ENCODE peak calls at places on chromosomes 7 and 10, in eight cellular contexts. V is HCT116, C is HepG2, L is stomach, H is heart left ventricle, F is tibial nerve, K is GM12892, E is IMR-90. U is an unnamed sample.

GRCh38 chr10:132151951-132152505 is 34.7 kb upstream of the DPYSL4 start:
- DNase-seq in V (no peak), C (no peak), L (no peak), H (peak; percentile 40), F (no peak), K (no peak), E (no peak), U (no peak)

GRCh38 chr10:118585234-118585633 is 10.2 kb downstream of the PRLHR start:
- DNase-seq in V (no peak), C (no peak), L (no peak), H (no peak), F (no peak), K (no peak), E (no peak), U (no peak)

GRCh38 chr7:55157347-55158105 is 138.7 kb downstream of the EGFR start:
- DNase-seq in V (no peak), C (no peak), L (no peak), H (no peak), F (no peak), K (no peak), E (no peak), U (no peak)

GRCh38 chr10:23038172-23038571 is 57.2 kb upstream of the MSRB2 start:
- DNase-seq in V (no peak), C (no peak), L (no peak), H (no peak), F (no peak), K (no peak), E (no peak), U (no peak)

GRCh38 chr7:158885624-158886023 is 29.3 kb downstream of the DYNC2I1 start:
- DNase-seq in V (no peak), C (peak; percentile 12), L (no peak), H (no peak), F (no peak), K (no peak), E (peak; percentile 6), U (peak; percentile 21)

GRCh38 chr10:34403512-34403911 is 411.6 kb downstream of the PARD3 start:
- DNase-seq in V (no peak), C (no peak), L (no peak), H (no peak), F (no peak), K (no peak), E (peak; percentile 85), U (no peak)

GRCh38 chr7:110623436-110623835 is 467.5 kb upstream of the LRRN3 start:
- DNase-seq in V (no peak), C (no peak), L (no peak), H (no peak), F (no peak), K (no peak), E (no peak), U (no peak)

GRCh38 chr10:122122493-122122892 is 133.5 kb downstream of the TACC2 start:
- DNase-seq in V (no peak), C (no peak), L (no peak), H (no peak), F (no peak), K (no peak), E (no peak), U (no peak)

GRCh38 chr10:31595992-31596391 is 277.0 kb downstream of the ZEB1 start:
- DNase-seq in V (no peak), C (no peak), L (no peak), H (no peak), F (no peak), K (no peak), E (no peak), U (no peak)

GRCh38 chr7:46004965-46005364 is 83.9 kb upstream of the IGFBP3 start:
- DNase-seq in V (no peak), C (no peak), L (no peak), H (no peak), F (no peak), K (no peak), E (no peak), U (no peak)

GRCh38 chr7:47970750-47971149 is 8.7 kb downstream of the HUS1 start:
- DNase-seq in V (no peak), C (no peak), L (no peak), H (no peak), F (no peak), K (no peak), E (peak; percentile 27), U (peak; percentile 85)

GRCh38 chr10:5206799-5207198 is 10.2 kb downstream of the AKR1C4 start:
- DNase-seq in V (no peak), C (no peak), L (no peak), H (no peak), F (no peak), K (no peak), E (no peak), U (no peak)

GRCh38 chr7:81284576-81284975 is 365.7 kb upstream of the SEMA3C start:
- DNase-seq in V (peak; percentile 27), C (no peak), L (no peak), H (no peak), F (no peak), K (no peak), E (peak; percentile 81), U (peak; percentile 53)

GRCh38 chr7:33669251-33669670 is 236.1 kb upstream of the BMPER start:
- DNase-seq in V (no peak), C (peak; percentile 70), L (no peak), H (no peak), F (no peak), K (no peak), E (no peak), U (peak; percentile 93)

GRCh38 chr10:115092555-115093285 is 445 bp upstream of the ATRNL1 start:
- DNase-seq in V (no peak), C (no peak), L (no peak), H (peak; percentile 61), F (no peak), K (peak; percentile 51), E (peak; percentile 27), U (peak; percentile 22)

GRCh38 chr10:48199580-48200377 is 74.7 kb downstream of the FRMPD2 start:
- DNase-seq in V (no peak), C (no peak), L (no peak), H (no peak), F (peak; percentile 24), K (no peak), E (peak; percentile 63), U (no peak)

GRCh38 chr10:126840736-126841135 is 64.5 kb upstream of the DOCK1 start:
- DNase-seq in V (no peak), C (no peak), L (no peak), H (no peak), F (no peak), K (no peak), E (no peak), U (no peak)

GRCh38 chr10:83522881-83523386 is 616.4 kb upstream of the GHITM start:
- DNase-seq in V (no peak), C (no peak), L (no peak), H (peak; percentile 51), F (no peak), K (no peak), E (no peak), U (no peak)

GRCh38 chr10:131980757-131981428 is 830 bp downstream of the BNIP3 start:
- DNase-seq in V (no peak), C (peak; percentile 55), L (no peak), H (no peak), F (no peak), K (no peak), E (no peak), U (peak; percentile 35)

GRCh38 chr10:4775808-4776207 is 50.2 kb upstream of the AKR1E2 start:
- DNase-seq in V (no peak), C (no peak), L (no peak), H (no peak), F (no peak), K (no peak), E (peak; percentile 54), U (no peak)

GRCh38 chr10:15719899-15720634 is at the start of gene ITGA8:
- DNase-seq in V (no peak), C (no peak), L (no peak), H (peak; percentile 66), F (no peak), K (no peak), E (no peak), U (peak; percentile 22)

GRCh38 chr7:44386139-44386913 is 60.9 kb upstream of the CAMK2B start:
- DNase-seq in V (no peak), C (no peak), L (peak; percentile 21), H (no peak), F (no peak), K (no peak), E (peak; percentile 24), U (no peak)

GRCh38 chr7:158083526-158084310 is 503.9 kb downstream of the PTPRN2 start:
- DNase-seq in V (no peak), C (no peak), L (peak; percentile 15), H (no peak), F (no peak), K (no peak), E (no peak), U (no peak)

GRCh38 chr7:148884299-148885022 is 370 bp upstream of the EZH2 start:
- DNase-seq in V (peak; percentile 74), C (peak; percentile 80), L (peak; percentile 94), H (peak; percentile 97), F (peak; percentile 84), K (peak; percentile 91), E (peak; percentile 87), U (peak; percentile 92)
- TF ChIP-seq POLR2A in V (no peak), C (peak; percentile 55), L (no peak), H (no peak), F (peak; percentile 86), K (peak; percentile 82), E (peak; percentile 71), U (peak; percentile 72)

GRCh38 chr10:11541296-11541695 is 70.2 kb downstream of the USP6NL start:
- DNase-seq in V (no peak), C (no peak), L (no peak), H (no peak), F (no peak), K (no peak), E (no peak), U (no peak)
- TF ChIP-seq POLR2A in V (no peak), C (no peak), L (no peak), H (no peak), F (no peak), K (no peak), E (no peak), U (no peak)

GRCh38 chr10:30443049-30443448 is 9.1 kb downstream of the MAP3K8 start:
- DNase-seq in V (no peak), C (no peak), L (no peak), H (no peak), F (no peak), K (no peak), E (no peak), U (no peak)

GRCh38 chr10:30445716-30446115 is 11.7 kb downstream of the MAP3K8 start:
- DNase-seq in V (no peak), C (no peak), L (no peak), H (no peak), F (no peak), K (no peak), E (peak; percentile 94), U (no peak)

GRCh38 chr10:30438016-30438850 is 4.2 kb downstream of the MAP3K8 start:
- DNase-seq in V (no peak), C (peak; percentile 95), L (no peak), H (no peak), F (no peak), K (no peak), E (peak; percentile 67), U (no peak)

GRCh38 chr10:30439931-30440330 is 5.9 kb downstream of the MAP3K8 start:
- DNase-seq in V (no peak), C (no peak), L (no peak), H (no peak), F (no peak), K (no peak), E (no peak), U (no peak)

GRCh38 chr10:30441974-30442606 is 8.1 kb downstream of the MAP3K8 start:
- DNase-seq in V (no peak), C (no peak), L (no peak), H (no peak), F (no peak), K (no peak), E (no peak), U (no peak)
- TF ChIP-seq POLR2A in V (no peak), C (no peak), L (no peak), H (no peak), F (no peak), K (no peak), E (no peak), U (no peak)

GRCh38 chr7:130274983-130275649 is 8.5 kb downstream of the CPA2 start:
- DNase-seq in V (no peak), C (no peak), L (no peak), H (no peak), F (no peak), K (no peak), E (no peak), U (no peak)
- TF ChIP-seq POLR2A in V (no peak), C (no peak), L (no peak), H (no peak), F (no peak), K (no peak), E (no peak), U (no peak)

U was measured in endothelial cell of umbilical vein.